ENCODE peak calls at places on chromosomes 16 and 17, in five cellular contexts. One of them, this sample, is unnamed.

GRCh38 chr17:43114101-43114691 is 11.0 kb downstream of the BRCA1 start:
- DNase-seq in frontal cortex: no peak
- DNase-seq in stimulated activated naive CD8-positive, alpha-beta T cell treated with anti-CD3 and anti-CD28 coated beads, Interleukin-15, amount 100 ng/mL, for 72 hours: no peak
- DNase-seq in NCI-H1694 treated with DMSO at 0.1 percent for 48 hours: no peak
- DNase-seq in coronary artery: no peak
- DNase-seq in this sample: no peak

GRCh38 chr16:14004719-14005315 is 66.3 kb upstream of the MRTFB start:
- DNase-seq in frontal cortex: no peak
- DNase-seq in stimulated activated naive CD8-positive, alpha-beta T cell treated with anti-CD3 and anti-CD28 coated beads, Interleukin-15, amount 100 ng/mL, for 72 hours: no peak
- DNase-seq in NCI-H1694 treated with DMSO at 0.1 percent for 48 hours: no peak
- DNase-seq in coronary artery: no peak
- DNase-seq in this sample: peak; percentile 19

GRCh38 chr16:10611825-10612342 is 31.5 kb upstream of the EMP2 start:
- DNase-seq in frontal cortex: no peak
- DNase-seq in stimulated activated naive CD8-positive, alpha-beta T cell treated with anti-CD3 and anti-CD28 coated beads, Interleukin-15, amount 100 ng/mL, for 72 hours: no peak
- DNase-seq in NCI-H1694 treated with DMSO at 0.1 percent for 48 hours: no peak
- DNase-seq in coronary artery: no peak
- DNase-seq in this sample: no peak

GRCh38 chr17:19876524-19877161 is 8.9 kb upstream of the ULK2 start:
- DNase-seq in frontal cortex: no peak
- DNase-seq in stimulated activated naive CD8-positive, alpha-beta T cell treated with anti-CD3 and anti-CD28 coated beads, Interleukin-15, amount 100 ng/mL, for 72 hours: peak; percentile 23
- DNase-seq in NCI-H1694 treated with DMSO at 0.1 percent for 48 hours: no peak
- DNase-seq in coronary artery: no peak
- DNase-seq in this sample: no peak

GRCh38 chr17:8436169-8436932 is 667 bp downstream of the NDEL1 start:
- DNase-seq in frontal cortex: peak; percentile 49
- DNase-seq in stimulated activated naive CD8-positive, alpha-beta T cell treated with anti-CD3 and anti-CD28 coated beads, Interleukin-15, amount 100 ng/mL, for 72 hours: peak; percentile 72
- DNase-seq in NCI-H1694 treated with DMSO at 0.1 percent for 48 hours: peak; percentile 27
- DNase-seq in coronary artery: peak; percentile 89
- DNase-seq in this sample: peak; percentile 41

GRCh38 chr16:2904100-2904921 is 7.4 kb upstream of the FLYWCH1 start:
- DNase-seq in frontal cortex: peak; percentile 86
- DNase-seq in stimulated activated naive CD8-positive, alpha-beta T cell treated with anti-CD3 and anti-CD28 coated beads, Interleukin-15, amount 100 ng/mL, for 72 hours: peak; percentile 83
- DNase-seq in NCI-H1694 treated with DMSO at 0.1 percent for 48 hours: peak; percentile 52
- DNase-seq in coronary artery: peak; percentile 91
- DNase-seq in this sample: peak; percentile 90

GRCh38 chr17:81582769-81583168 is 30.6 kb upstream of the FAAP100 start:
- DNase-seq in frontal cortex: no peak
- DNase-seq in stimulated activated naive CD8-positive, alpha-beta T cell treated with anti-CD3 and anti-CD28 coated beads, Interleukin-15, amount 100 ng/mL, for 72 hours: no peak
- DNase-seq in NCI-H1694 treated with DMSO at 0.1 percent for 48 hours: no peak
- DNase-seq in coronary artery: no peak
- DNase-seq in this sample: no peak

GRCh38 chr16:194516-194915 is 14.3 kb downstream of the HBQ1 start:
- DNase-seq in frontal cortex: no peak
- DNase-seq in stimulated activated naive CD8-positive, alpha-beta T cell treated with anti-CD3 and anti-CD28 coated beads, Interleukin-15, amount 100 ng/mL, for 72 hours: no peak
- DNase-seq in NCI-H1694 treated with DMSO at 0.1 percent for 48 hours: no peak
- DNase-seq in coronary artery: no peak
- DNase-seq in this sample: no peak

GRCh38 chr17:69326302-69327059 is 452 bp downstream of the ABCA5 start:
- DNase-seq in frontal cortex: peak; percentile 7
- DNase-seq in stimulated activated naive CD8-positive, alpha-beta T cell treated with anti-CD3 and anti-CD28 coated beads, Interleukin-15, amount 100 ng/mL, for 72 hours: no peak
- DNase-seq in NCI-H1694 treated with DMSO at 0.1 percent for 48 hours: peak; percentile 49
- DNase-seq in coronary artery: peak; percentile 73
- DNase-seq in this sample: peak; percentile 58

GRCh38 chr17:63881935-63882601 is at the start of gene GH2:
- DNase-seq in frontal cortex: peak; percentile 69
- DNase-seq in stimulated activated naive CD8-positive, alpha-beta T cell treated with anti-CD3 and anti-CD28 coated beads, Interleukin-15, amount 100 ng/mL, for 72 hours: peak; percentile 58
- DNase-seq in NCI-H1694 treated with DMSO at 0.1 percent for 48 hours: peak; percentile 41
- DNase-seq in coronary artery: no peak
- DNase-seq in this sample: peak; percentile 26

GRCh38 chr16:27316038-27316680 is 2.4 kb downstream of the IL4R start:
- DNase-seq in frontal cortex: no peak
- DNase-seq in stimulated activated naive CD8-positive, alpha-beta T cell treated with anti-CD3 and anti-CD28 coated beads, Interleukin-15, amount 100 ng/mL, for 72 hours: no peak
- DNase-seq in NCI-H1694 treated with DMSO at 0.1 percent for 48 hours: no peak
- DNase-seq in coronary artery: peak; percentile 73
- DNase-seq in this sample: no peak

GRCh38 chr16:88511060-88511459 is 58.0 kb downstream of the ZFPM1 start:
- DNase-seq in frontal cortex: no peak
- DNase-seq in stimulated activated naive CD8-positive, alpha-beta T cell treated with anti-CD3 and anti-CD28 coated beads, Interleukin-15, amount 100 ng/mL, for 72 hours: no peak
- DNase-seq in NCI-H1694 treated with DMSO at 0.1 percent for 48 hours: no peak
- DNase-seq in coronary artery: no peak
- DNase-seq in this sample: no peak

GRCh38 chr17:77499699-77500435 is 359.1 kb downstream of the SEC14L1 start:
- DNase-seq in frontal cortex: peak; percentile 14
- DNase-seq in stimulated activated naive CD8-positive, alpha-beta T cell treated with anti-CD3 and anti-CD28 coated beads, Interleukin-15, amount 100 ng/mL, for 72 hours: no peak
- DNase-seq in NCI-H1694 treated with DMSO at 0.1 percent for 48 hours: no peak
- DNase-seq in coronary artery: peak; percentile 57
- DNase-seq in this sample: no peak

GRCh38 chr17:27268394-27269085 is 25.4 kb upstream of the WSB1 start:
- DNase-seq in frontal cortex: no peak
- DNase-seq in stimulated activated naive CD8-positive, alpha-beta T cell treated with anti-CD3 and anti-CD28 coated beads, Interleukin-15, amount 100 ng/mL, for 72 hours: no peak
- DNase-seq in NCI-H1694 treated with DMSO at 0.1 percent for 48 hours: no peak
- DNase-seq in coronary artery: no peak
- DNase-seq in this sample: no peak

GRCh38 chr16:21001262-21001661 is 100.7 kb downstream of the LYRM1 start:
- DNase-seq in frontal cortex: no peak
- DNase-seq in stimulated activated naive CD8-positive, alpha-beta T cell treated with anti-CD3 and anti-CD28 coated beads, Interleukin-15, amount 100 ng/mL, for 72 hours: no peak
- DNase-seq in NCI-H1694 treated with DMSO at 0.1 percent for 48 hours: no peak
- DNase-seq in coronary artery: no peak
- DNase-seq in this sample: peak; percentile 22

GRCh38 chr16:69691980-69692911 is 34.1 kb downstream of the NQO1 start:
- DNase-seq in frontal cortex: no peak
- DNase-seq in stimulated activated naive CD8-positive, alpha-beta T cell treated with anti-CD3 and anti-CD28 coated beads, Interleukin-15, amount 100 ng/mL, for 72 hours: no peak
- DNase-seq in NCI-H1694 treated with DMSO at 0.1 percent for 48 hours: no peak
- DNase-seq in coronary artery: no peak
- DNase-seq in this sample: no peak

GRCh38 chr17:57506253-57506911 is 238.7 kb downstream of the CCDC182 start:
- DNase-seq in frontal cortex: no peak
- DNase-seq in stimulated activated naive CD8-positive, alpha-beta T cell treated with anti-CD3 and anti-CD28 coated beads, Interleukin-15, amount 100 ng/mL, for 72 hours: no peak
- DNase-seq in NCI-H1694 treated with DMSO at 0.1 percent for 48 hours: no peak
- DNase-seq in coronary artery: no peak
- DNase-seq in this sample: no peak

GRCh38 chr16:3461120-3461519 is 17.6 kb downstream of the NAA60 start:
- DNase-seq in frontal cortex: no peak
- DNase-seq in stimulated activated naive CD8-positive, alpha-beta T cell treated with anti-CD3 and anti-CD28 coated beads, Interleukin-15, amount 100 ng/mL, for 72 hours: peak; percentile 55
- DNase-seq in NCI-H1694 treated with DMSO at 0.1 percent for 48 hours: no peak
- DNase-seq in coronary artery: no peak
- DNase-seq in this sample: no peak

GRCh38 chr16:30028438-30029093 is 2.5 kb downstream of the TLCD3B start:
- DNase-seq in frontal cortex: no peak
- DNase-seq in stimulated activated naive CD8-positive, alpha-beta T cell treated with anti-CD3 and anti-CD28 coated beads, Interleukin-15, amount 100 ng/mL, for 72 hours: no peak
- DNase-seq in NCI-H1694 treated with DMSO at 0.1 percent for 48 hours: no peak
- DNase-seq in coronary artery: no peak
- DNase-seq in this sample: no peak

GRCh38 chr17:34484193-34484733 is 95.1 kb upstream of the TMEM132E start:
- DNase-seq in frontal cortex: no peak
- DNase-seq in stimulated activated naive CD8-positive, alpha-beta T cell treated with anti-CD3 and anti-CD28 coated beads, Interleukin-15, amount 100 ng/mL, for 72 hours: no peak
- DNase-seq in NCI-H1694 treated with DMSO at 0.1 percent for 48 hours: no peak
- DNase-seq in coronary artery: no peak
- DNase-seq in this sample: no peak

GRCh38 chr17:37066322-37066905 is 117.7 kb downstream of the AATF start:
- DNase-seq in frontal cortex: no peak
- DNase-seq in stimulated activated naive CD8-positive, alpha-beta T cell treated with anti-CD3 and anti-CD28 coated beads, Interleukin-15, amount 100 ng/mL, for 72 hours: no peak
- DNase-seq in NCI-H1694 treated with DMSO at 0.1 percent for 48 hours: no peak
- DNase-seq in coronary artery: no peak
- DNase-seq in this sample: no peak

GRCh38 chr16:28200661-28201060 is 11.1 kb downstream of the XPO6 start:
- DNase-seq in frontal cortex: no peak
- DNase-seq in stimulated activated naive CD8-positive, alpha-beta T cell treated with anti-CD3 and anti-CD28 coated beads, Interleukin-15, amount 100 ng/mL, for 72 hours: no peak
- DNase-seq in NCI-H1694 treated with DMSO at 0.1 percent for 48 hours: no peak
- DNase-seq in coronary artery: no peak
- DNase-seq in this sample: no peak

GRCh38 chr17:17347956-17348871 is 45.0 kb downstream of the NT5M start:
- DNase-seq in frontal cortex: no peak
- DNase-seq in stimulated activated naive CD8-positive, alpha-beta T cell treated with anti-CD3 and anti-CD28 coated beads, Interleukin-15, amount 100 ng/mL, for 72 hours: no peak
- DNase-seq in NCI-H1694 treated with DMSO at 0.1 percent for 48 hours: no peak
- DNase-seq in coronary artery: peak; percentile 72
- DNase-seq in this sample: no peak

GRCh38 chr17:31394544-31394943 is 3.1 kb downstream of the RAB11FIP4 start:
- DNase-seq in frontal cortex: no peak
- DNase-seq in stimulated activated naive CD8-positive, alpha-beta T cell treated with anti-CD3 and anti-CD28 coated beads, Interleukin-15, amount 100 ng/mL, for 72 hours: no peak
- DNase-seq in NCI-H1694 treated with DMSO at 0.1 percent for 48 hours: no peak
- DNase-seq in coronary artery: peak; percentile 62
- DNase-seq in this sample: peak; percentile 40

GRCh38 chr16:50771366-50771765 is 29.5 kb downstream of the CYLD start:
- DNase-seq in frontal cortex: no peak
- DNase-seq in stimulated activated naive CD8-positive, alpha-beta T cell treated with anti-CD3 and anti-CD28 coated beads, Interleukin-15, amount 100 ng/mL, for 72 hours: no peak
- DNase-seq in NCI-H1694 treated with DMSO at 0.1 percent for 48 hours: no peak
- DNase-seq in coronary artery: no peak
- DNase-seq in this sample: no peak

GRCh38 chr16:31873556-31874353 is at the start of gene ZNF267:
- DNase-seq in frontal cortex: peak; percentile 90
- DNase-seq in stimulated activated naive CD8-positive, alpha-beta T cell treated with anti-CD3 and anti-CD28 coated beads, Interleukin-15, amount 100 ng/mL, for 72 hours: peak; percentile 92
- DNase-seq in NCI-H1694 treated with DMSO at 0.1 percent for 48 hours: peak; percentile 52
- DNase-seq in coronary artery: peak; percentile 94
- DNase-seq in this sample: peak; percentile 95

GRCh38 chr16:50502616-50503000 is 45.6 kb upstream of the NKD1 start:
- DNase-seq in frontal cortex: no peak
- DNase-seq in stimulated activated naive CD8-positive, alpha-beta T cell treated with anti-CD3 and anti-CD28 coated beads, Interleukin-15, amount 100 ng/mL, for 72 hours: no peak
- DNase-seq in NCI-H1694 treated with DMSO at 0.1 percent for 48 hours: peak; percentile 13
- DNase-seq in coronary artery: no peak
- DNase-seq in this sample: no peak

GRCh38 chr17:10156579-10157488 is 41.6 kb downstream of the GAS7 start:
- DNase-seq in frontal cortex: no peak
- DNase-seq in stimulated activated naive CD8-positive, alpha-beta T cell treated with anti-CD3 and anti-CD28 coated beads, Interleukin-15, amount 100 ng/mL, for 72 hours: no peak
- DNase-seq in NCI-H1694 treated with DMSO at 0.1 percent for 48 hours: no peak
- DNase-seq in coronary artery: no peak
- DNase-seq in this sample: no peak

GRCh38 chr17:78130439-78131101 is at the start of gene TMC8:
- DNase-seq in frontal cortex: no peak
- DNase-seq in stimulated activated naive CD8-positive, alpha-beta T cell treated with anti-CD3 and anti-CD28 coated beads, Interleukin-15, amount 100 ng/mL, for 72 hours: peak; percentile 80
- DNase-seq in NCI-H1694 treated with DMSO at 0.1 percent for 48 hours: no peak
- DNase-seq in coronary artery: no peak
- DNase-seq in this sample: no peak

GRCh38 chr16:25036561-25036960 is 21.4 kb upstream of the ARHGAP17 start:
- DNase-seq in frontal cortex: no peak
- DNase-seq in stimulated activated naive CD8-positive, alpha-beta T cell treated with anti-CD3 and anti-CD28 coated beads, Interleukin-15, amount 100 ng/mL, for 72 hours: no peak
- DNase-seq in NCI-H1694 treated with DMSO at 0.1 percent for 48 hours: no peak
- DNase-seq in coronary artery: no peak
- DNase-seq in this sample: no peak

GRCh38 chr17:44071772-44072171 is 1.2 kb downstream of the G6PC3 start:
- DNase-seq in frontal cortex: no peak
- DNase-seq in stimulated activated naive CD8-positive, alpha-beta T cell treated with anti-CD3 and anti-CD28 coated beads, Interleukin-15, amount 100 ng/mL, for 72 hours: no peak
- DNase-seq in NCI-H1694 treated with DMSO at 0.1 percent for 48 hours: no peak
- DNase-seq in coronary artery: no peak
- DNase-seq in this sample: no peak

GRCh38 chr17:1002771-1003555 is 6.0 kb downstream of the TIMM22 start:
- DNase-seq in frontal cortex: no peak
- DNase-seq in stimulated activated naive CD8-positive, alpha-beta T cell treated with anti-CD3 and anti-CD28 coated beads, Interleukin-15, amount 100 ng/mL, for 72 hours: no peak
- DNase-seq in NCI-H1694 treated with DMSO at 0.1 percent for 48 hours: no peak
- DNase-seq in coronary artery: no peak
- DNase-seq in this sample: no peak